ENCODE peak calls at places on chromosomes 1 and 21, in ten cellular contexts. L is activated CD8-positive, alpha-beta memory T cell treated with anti-CD3 and anti-CD28 coated beads, Interleukin-2, amount 10 ng/mL, durations not matched to agents 7 days and 5 days; G is astrocyte; J is progenitor cell of endocrine pancreas; D is Caco-2; I is sigmoid colon; U is left ventricle myocardium inferior; H is fibroblast of mammary gland; N is NCI-H187; F is cardiac fibroblast. P is an unnamed sample.

GRCh38 chr1:37763791-37764741 is 854 bp downstream of the EPHA10 start:
- DNase-seq in I (no peak), D (peak; percentile 71), H (peak; percentile 41), J (peak; percentile 78), U (no peak), G (peak; percentile 16), N (no peak), L (peak; percentile 63), F (peak; percentile 53), P (no peak)

GRCh38 chr1:236522937-236523703 is 662 bp upstream of the LGALS8 start:
- DNase-seq in U (peak; percentile 41), D (peak; percentile 65), N (no peak), F (no peak), G (no peak), L (no peak), H (no peak), I (no peak), J (peak; percentile 19), P (peak; percentile 27)

GRCh38 chr1:116110507-116111195 is 548 bp upstream of the MAB21L3 start:
- DNase-seq in N (no peak), D (no peak), F (no peak), G (no peak), L (no peak), I (no peak), J (no peak), H (no peak), U (no peak), P (no peak)

GRCh38 chr1:182404764-182405163 is 4.3 kb upstream of the TEDDM1 start:
- DNase-seq in U (no peak), G (no peak), H (no peak), J (no peak), F (no peak), L (no peak), D (no peak), I (no peak), N (no peak), P (no peak)

GRCh38 chr1:110542730-110543129 is 23.8 kb upstream of the KCNA10 start:
- DNase-seq in J (no peak), H (peak; percentile 54), N (no peak), F (peak; percentile 61), U (no peak), D (peak; percentile 39), G (peak; percentile 26), L (no peak), I (no peak), P (no peak)

GRCh38 chr1:27687906-27688305 is 15.9 kb upstream of the IFI6 start:
- DNase-seq in J (no peak), U (no peak), F (no peak), D (no peak), N (no peak), L (no peak), I (no peak), G (no peak), H (no peak), P (no peak)

GRCh38 chr1:201999625-202000238 is 10.7 kb upstream of the ELF3 start:
- DNase-seq in I (no peak), G (no peak), J (peak; percentile 12), F (peak; percentile 64), L (peak; percentile 44), U (no peak), N (no peak), D (peak; percentile 63), H (peak; percentile 55), P (no peak)

GRCh38 chr1:42379794-42380616 is 587 bp upstream of the RIMKLA start:
- DNase-seq in F (peak; percentile 39), D (peak; percentile 34), I (no peak), N (no peak), J (no peak), L (no peak), H (peak; percentile 32), U (peak; percentile 22), G (peak; percentile 18), P (no peak)

GRCh38 chr1:232893481-232894313 is 56.7 kb upstream of the NTPCR start:
- DNase-seq in L (no peak), N (no peak), F (no peak), G (peak; percentile 20), D (no peak), J (no peak), U (no peak), I (no peak), H (no peak), P (no peak)

GRCh38 chr1:180358649-180359048 is 128.6 kb downstream of the LHX4 start:
- DNase-seq in N (no peak), U (peak; percentile 21), J (no peak), G (peak; percentile 6), F (peak; percentile 21), L (no peak), I (no peak), H (no peak), D (no peak), P (peak; percentile 6)

GRCh38 chr1:226628624-226629155 is 80.1 kb downstream of the STUM start:
- DNase-seq in G (no peak), U (no peak), L (no peak), J (no peak), N (no peak), F (no peak), H (no peak), D (no peak), I (peak; percentile 70), P (no peak)

GRCh38 chr1:52976183-52977035 is 49.3 kb downstream of the SCP2 start:
- DNase-seq in L (no peak), U (no peak), N (no peak), H (no peak), I (no peak), D (no peak), F (no peak), G (no peak), J (no peak), P (no peak)

GRCh38 chr1:42723511-42723910 is 16.5 kb downstream of the CLDN19 start:
- DNase-seq in D (no peak), U (no peak), L (no peak), F (no peak), I (no peak), H (no peak), J (no peak), N (no peak), G (no peak), P (no peak)

GRCh38 chr21:29196021-29196663 is 65.7 kb downstream of the MAP3K7CL start:
- DNase-seq in I (peak; percentile 66), U (no peak), F (peak; percentile 98), L (peak; percentile 69), G (peak; percentile 92), D (peak; percentile 71), N (no peak), H (peak; percentile 96), J (no peak), P (peak; percentile 56)

GRCh38 chr1:26276432-26276838 is 3.5 kb upstream of the SH3BGRL3 start:
- DNase-seq in F (no peak), N (no peak), G (no peak), U (no peak), I (no peak), D (no peak), L (no peak), H (no peak), J (no peak), P (no peak)

GRCh38 chr21:37763298-37763697 is 153.0 kb downstream of the KCNJ6 start:
- DNase-seq in I (no peak), F (no peak), L (no peak), N (no peak), J (no peak), H (no peak), D (no peak), U (no peak), G (no peak), P (no peak)

GRCh38 chr1:160953030-160953429 is 1.6 kb downstream of the ITLN2 start:
- DNase-seq in J (no peak), I (no peak), D (no peak), H (peak; percentile 5), G (no peak), L (no peak), F (peak; percentile 25), N (no peak), U (no peak), P (no peak)

GRCh38 chr1:235068155-235069121 is 60.2 kb downstream of the TOMM20 start:
- DNase-seq in H (peak; percentile 98), D (peak; percentile 58), F (peak; percentile 90), I (no peak), N (no peak), G (peak; percentile 94), U (no peak), J (no peak), L (no peak), P (no peak)

GRCh38 chr1:58620926-58621325 is 43.9 kb upstream of the TACSTD2 start:
- DNase-seq in D (peak; percentile 40), J (no peak), N (no peak), H (no peak), F (peak; percentile 5), L (no peak), U (no peak), I (no peak), G (no peak), P (no peak)

P was measured in heart left ventricle.